ENCODE peak calls at places on chromosomes 16 and 17, in five cellular contexts. U is immature natural killer cell, B is substantia nigra, Z is ascending aorta, Q is SJCRH30. D is an unnamed sample.

GRCh38 chr16:12801511-12802042 is 2.1 kb downstream of the CPPED1 start:
- DNase-seq in U (no peak), B (no peak), Z (peak; percentile 71), Q (no peak), D (peak; percentile 94)

GRCh38 chr17:1162116-1162855 is 17.5 kb downstream of the ABR start:
- DNase-seq in U (no peak), B (no peak), Z (no peak), Q (peak; percentile 63), D (no peak)

GRCh38 chr17:18017958-18018357 is 21.0 kb downstream of the ATPAF2 start:
- DNase-seq in U (no peak), B (no peak), Z (no peak), Q (no peak), D (peak; percentile 82)

GRCh38 chr16:52265446-52265861 is 281.5 kb downstream of the TOX3 start:
- DNase-seq in U (no peak), B (no peak), Z (no peak), Q (peak; percentile 66), D (no peak)

GRCh38 chr16:79600636-79601091 is at the start of gene MAF:
- DNase-seq in U (peak; percentile 89), B (peak; percentile 77), Z (peak; percentile 95), Q (peak; percentile 78), D (peak; percentile 78)

GRCh38 chr17:81566461-81567126 is 14.4 kb upstream of the FAAP100 start:
- DNase-seq in U (no peak), B (peak; percentile 40), Z (peak; percentile 93), Q (peak; percentile 96), D (peak; percentile 97)

GRCh38 chr17:10162034-10162433 is 36.4 kb downstream of the GAS7 start:
- DNase-seq in U (no peak), B (peak; percentile 12), Z (no peak), Q (no peak), D (no peak)

GRCh38 chr17:6279659-6280058 is 155.3 kb downstream of the AIPL1 start:
- DNase-seq in U (no peak), B (no peak), Z (no peak), Q (peak; percentile 26), D (peak; percentile 28)

GRCh38 chr17:61970030-61970429 is 42.2 kb upstream of the INTS2 start:
- DNase-seq in U (no peak), B (no peak), Z (no peak), Q (no peak), D (no peak)

GRCh38 chr17:64085650-64086005 is 44.3 kb downstream of the ERN1 start:
- DNase-seq in U (no peak), B (no peak), Z (no peak), Q (no peak), D (no peak)

GRCh38 chr16:81185416-81185815 is 53.1 kb upstream of the BCO1 start:
- DNase-seq in U (no peak), B (peak; percentile 67), Z (no peak), Q (peak; percentile 19), D (no peak)

GRCh38 chr16:11329080-11329491 is 16.2 kb upstream of the RMI2 start:
- DNase-seq in U (no peak), B (no peak), Z (no peak), Q (peak; percentile 42), D (no peak)

GRCh38 chr16:66427871-66428681 is 981 bp downstream of the BEAN1 start:
- DNase-seq in U (no peak), B (no peak), Z (peak; percentile 57), Q (no peak), D (no peak)

D was measured in endothelial cell of umbilical vein.